ENCODE peak calls at places on chromosomes 12 and 14, in six cellular contexts. One of them, this sample, is unnamed.

GRCh38 chr12:2752676-2753371 is 41.9 kb upstream of the FKBP4 start:
- DNase-seq in IMR-90: peak; percentile 57
- DNase-seq in mesenchymal stem cell: peak; percentile 70
- DNase-seq in H1: peak; percentile 74
- DNase-seq in H9: peak; percentile 96
- DNase-seq in trophoblast cell: peak; percentile 71
- DNase-seq in this sample: peak; percentile 92

GRCh38 chr14:100106260-100106659 is 41.0 kb downstream of the EVL start:
- DNase-seq in IMR-90: no peak
- DNase-seq in H9: no peak
- DNase-seq in mesenchymal stem cell: no peak
- DNase-seq in H1: no peak
- DNase-seq in trophoblast cell: no peak
- DNase-seq in this sample: no peak

GRCh38 chr12:94327819-94328218 is 131.8 kb downstream of the CEP83 start:
- DNase-seq in trophoblast cell: no peak
- DNase-seq in H9: no peak
- DNase-seq in IMR-90: no peak
- DNase-seq in H1: no peak
- DNase-seq in mesenchymal stem cell: no peak
- DNase-seq in this sample: no peak

GRCh38 chr12:31578632-31579031 is 12.3 kb downstream of the DENND5B start:
- DNase-seq in H1: no peak
- DNase-seq in mesenchymal stem cell: peak; percentile 14
- DNase-seq in IMR-90: peak; percentile 49
- DNase-seq in H9: no peak
- DNase-seq in trophoblast cell: no peak
- DNase-seq in this sample: no peak

GRCh38 chr12:116366456-116366776 is 88.9 kb upstream of the MED13L start:
- DNase-seq in trophoblast cell: peak; percentile 59
- DNase-seq in H1: no peak
- DNase-seq in H9: no peak
- DNase-seq in mesenchymal stem cell: no peak
- DNase-seq in IMR-90: no peak
- DNase-seq in this sample: no peak

GRCh38 chr12:80373666-80374065 is 70.4 kb upstream of the PTPRQ start:
- DNase-seq in H1: no peak
- DNase-seq in H9: no peak
- DNase-seq in trophoblast cell: no peak
- DNase-seq in IMR-90: no peak
- DNase-seq in mesenchymal stem cell: no peak
- DNase-seq in this sample: no peak

GRCh38 chr14:32013083-32013482 is 64.0 kb upstream of the ARHGAP5 start:
- DNase-seq in mesenchymal stem cell: no peak
- DNase-seq in H9: peak; percentile 53
- DNase-seq in trophoblast cell: no peak
- DNase-seq in H1: peak; percentile 9
- DNase-seq in IMR-90: no peak
- DNase-seq in this sample: no peak

GRCh38 chr12:94845110-94845509 is 158.4 kb downstream of the NDUFA12 start:
- DNase-seq in H9: no peak
- DNase-seq in mesenchymal stem cell: no peak
- DNase-seq in trophoblast cell: no peak
- DNase-seq in IMR-90: no peak
- DNase-seq in H1: no peak
- DNase-seq in this sample: no peak

GRCh38 chr12:4526923-4527546 is 11.7 kb upstream of the RAD51AP1 start:
- DNase-seq in H1: no peak
- DNase-seq in mesenchymal stem cell: peak; percentile 38
- DNase-seq in H9: no peak
- DNase-seq in trophoblast cell: no peak
- DNase-seq in IMR-90: peak; percentile 16
- DNase-seq in this sample: no peak

GRCh38 chr12:52945389-52946232 is 3.3 kb upstream of the KRT18 start:
- DNase-seq in IMR-90: peak; percentile 62
- DNase-seq in trophoblast cell: peak; percentile 97
- DNase-seq in mesenchymal stem cell: peak; percentile 77
- DNase-seq in H9: peak; percentile 96
- DNase-seq in H1: peak; percentile 53
- DNase-seq in this sample: no peak

GRCh38 chr12:51322452-51322851 is 1.5 kb downstream of the BIN2 start:
- DNase-seq in IMR-90: no peak
- DNase-seq in trophoblast cell: no peak
- DNase-seq in mesenchymal stem cell: no peak
- DNase-seq in H9: no peak
- DNase-seq in H1: no peak
- DNase-seq in this sample: no peak

GRCh38 chr12:101045486-101046474 is 164.3 kb downstream of the SLC5A8 start:
- DNase-seq in H9: no peak
- DNase-seq in H1: no peak
- DNase-seq in mesenchymal stem cell: no peak
- DNase-seq in IMR-90: peak; percentile 58
- DNase-seq in trophoblast cell: no peak
- DNase-seq in this sample: no peak

GRCh38 chr12:115541891-115542361 is 735.6 kb downstream of the MED13L start:
- DNase-seq in trophoblast cell: no peak
- DNase-seq in H9: no peak
- DNase-seq in H1: no peak
- DNase-seq in mesenchymal stem cell: no peak
- DNase-seq in IMR-90: no peak
- DNase-seq in this sample: no peak

DNA sequence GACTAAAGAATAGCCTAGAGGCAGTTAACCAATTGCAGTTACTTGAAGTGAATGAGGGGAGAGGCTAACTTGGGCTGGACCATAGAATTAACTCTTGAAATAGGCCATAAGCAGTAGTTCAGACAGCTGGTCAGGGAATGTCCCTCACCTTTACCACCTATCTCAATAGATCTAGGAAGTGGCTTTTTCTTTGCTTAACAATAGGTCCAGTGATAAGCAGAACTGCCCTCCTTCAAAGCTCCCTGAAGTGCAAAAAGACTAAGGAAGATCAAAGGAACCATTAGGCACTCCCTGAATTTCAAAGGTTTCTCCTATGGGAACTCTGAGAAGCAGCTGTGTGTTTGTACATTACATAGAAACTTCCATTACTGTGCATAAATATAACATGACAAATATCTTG is 7.3 kb upstream of the NAA30 start:
- DNase-seq in IMR-90: no peak
- DNase-seq in H9: no peak
- DNase-seq in H1: no peak
- DNase-seq in mesenchymal stem cell: peak; percentile 25
- DNase-seq in trophoblast cell: no peak
- DNase-seq in this sample: no peak
- H2AFZ ChIP-seq in IMR-90: no peak overlapping the region
- H2AFZ ChIP-seq in H9: no peak overlapping the region
- H2AFZ ChIP-seq in H1: no peak overlapping the region
- H2AFZ ChIP-seq in mesenchymal stem cell: no peak overlapping the region
- H2AFZ ChIP-seq in trophoblast cell: no peak overlapping the region
- H2AFZ ChIP-seq in this sample: no peak overlapping the region

DNA sequence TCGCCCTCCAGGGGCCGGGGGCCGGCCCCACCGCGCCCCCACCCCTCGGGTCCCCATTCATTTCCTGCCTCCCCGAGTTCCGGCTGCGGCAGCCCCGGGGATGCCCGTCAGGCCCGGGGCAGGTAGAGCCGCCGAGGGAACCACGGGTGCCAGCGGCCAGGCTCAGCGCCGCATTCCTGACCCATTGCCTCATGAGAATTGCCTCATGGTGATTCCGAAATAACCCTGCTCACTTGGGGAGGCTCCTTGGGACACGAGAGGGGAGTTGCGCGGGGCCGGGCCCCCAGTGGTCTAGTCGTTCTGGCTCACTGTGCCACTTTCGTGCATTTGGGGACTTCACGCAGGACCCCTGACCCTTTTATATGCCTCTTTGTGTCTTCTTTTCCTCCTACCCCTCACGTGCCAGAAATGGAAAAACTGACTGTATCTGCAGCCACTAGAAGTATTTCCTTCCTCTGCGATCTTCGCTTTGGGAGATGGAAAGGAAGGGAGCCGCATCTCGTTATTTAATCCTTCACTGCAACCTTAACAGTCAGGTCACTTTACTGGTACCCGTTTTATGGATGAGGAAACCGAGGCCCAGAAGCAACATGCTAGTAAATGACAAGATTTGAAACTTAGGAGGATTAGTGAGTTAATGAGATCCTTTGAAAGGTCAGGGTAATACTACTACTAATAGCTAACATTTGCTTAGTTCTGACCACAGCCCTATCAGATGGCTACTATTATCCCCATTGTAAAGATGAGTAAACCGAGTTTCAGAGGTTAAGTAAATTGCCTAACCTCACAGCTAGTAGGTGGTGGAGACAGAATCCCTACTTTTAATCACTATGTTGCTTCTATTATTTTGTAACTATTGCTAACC is 754 bp downstream of the PTPN11 start:
- DNase-seq in H1: no peak
- DNase-seq in IMR-90: peak; percentile 82
- DNase-seq in mesenchymal stem cell: peak; percentile 92
- DNase-seq in H9: peak; percentile 73
- DNase-seq in trophoblast cell: peak; percentile 82
- DNase-seq in this sample: peak; percentile 35
- H4K91ac ChIP-seq in H1: no peak overlapping the region
- H4K91ac ChIP-seq in IMR-90: peak overlapping the region; percentile 94
- H4K91ac ChIP-seq in mesenchymal stem cell: peak overlapping the region; percentile 12
- H4K91ac ChIP-seq in H9: no peak overlapping the region
- H4K91ac ChIP-seq in trophoblast cell: peak overlapping the region; percentile 88
- H4K91ac ChIP-seq in this sample: no peak overlapping the region

GRCh38 chr12:132492951-132493350 is 3.0 kb downstream of the FBRSL1 start:
- DNase-seq in trophoblast cell: peak; percentile 13
- DNase-seq in mesenchymal stem cell: no peak
- DNase-seq in IMR-90: no peak
- DNase-seq in H9: no peak
- DNase-seq in H1: no peak
- DNase-seq in this sample: no peak

GRCh38 chr12:132495165-132495544 is 5.2 kb downstream of the FBRSL1 start:
- DNase-seq in H9: no peak
- DNase-seq in trophoblast cell: no peak
- DNase-seq in H1: no peak
- DNase-seq in IMR-90: no peak
- DNase-seq in mesenchymal stem cell: no peak
- DNase-seq in this sample: no peak

GRCh38 chr12:132492522-132492921 is 2.6 kb downstream of the FBRSL1 start:
- DNase-seq in trophoblast cell: peak; percentile 41
- DNase-seq in mesenchymal stem cell: no peak
- DNase-seq in IMR-90: no peak
- DNase-seq in H9: no peak
- DNase-seq in H1: no peak
- DNase-seq in this sample: no peak

GRCh38 chr12:132494294-132495164 is 4.6 kb downstream of the FBRSL1 start:
- DNase-seq in H9: no peak
- DNase-seq in trophoblast cell: peak; percentile 94
- DNase-seq in IMR-90: no peak
- DNase-seq in H1: no peak
- DNase-seq in mesenchymal stem cell: no peak
- DNase-seq in this sample: no peak

GRCh38 chr12:132493482-132494178 is 3.7 kb downstream of the FBRSL1 start:
- DNase-seq in mesenchymal stem cell: no peak
- DNase-seq in trophoblast cell: no peak
- DNase-seq in IMR-90: no peak
- DNase-seq in H1: no peak
- DNase-seq in H9: no peak
- DNase-seq in this sample: no peak
- H3K23ac ChIP-seq in mesenchymal stem cell: no peak overlapping the region
- H3K23ac ChIP-seq in trophoblast cell: no peak overlapping the region
- H3K23ac ChIP-seq in IMR-90: no peak overlapping the region
- H3K23ac ChIP-seq in H1: no peak overlapping the region
- H3K23ac ChIP-seq in H9: no peak overlapping the region
- H3K23ac ChIP-seq in this sample: peak overlapping the region; percentile 65

GRCh38 chr14:61255968-61256367 is 25.2 kb downstream of the TMEM30B start:
- DNase-seq in H1: no peak
- DNase-seq in H9: no peak
- DNase-seq in trophoblast cell: no peak
- DNase-seq in mesenchymal stem cell: no peak
- DNase-seq in IMR-90: no peak
- DNase-seq in this sample: no peak

GRCh38 chr14:61254803-61255526 is 26.2 kb downstream of the TMEM30B start:
- DNase-seq in trophoblast cell: no peak
- DNase-seq in mesenchymal stem cell: no peak
- DNase-seq in H9: peak; percentile 72
- DNase-seq in H1: peak; percentile 50
- DNase-seq in IMR-90: no peak
- DNase-seq in this sample: no peak

GRCh38 chr14:61253064-61253753 is 27.9 kb downstream of the TMEM30B start:
- DNase-seq in trophoblast cell: no peak
- DNase-seq in H9: no peak
- DNase-seq in IMR-90: no peak
- DNase-seq in mesenchymal stem cell: no peak
- DNase-seq in H1: no peak
- DNase-seq in this sample: no peak

GRCh38 chr14:61250063-61250462 is 31.1 kb downstream of the TMEM30B start:
- DNase-seq in IMR-90: no peak
- DNase-seq in H9: no peak
- DNase-seq in mesenchymal stem cell: no peak
- DNase-seq in trophoblast cell: no peak
- DNase-seq in H1: no peak
- DNase-seq in this sample: no peak

DNA sequence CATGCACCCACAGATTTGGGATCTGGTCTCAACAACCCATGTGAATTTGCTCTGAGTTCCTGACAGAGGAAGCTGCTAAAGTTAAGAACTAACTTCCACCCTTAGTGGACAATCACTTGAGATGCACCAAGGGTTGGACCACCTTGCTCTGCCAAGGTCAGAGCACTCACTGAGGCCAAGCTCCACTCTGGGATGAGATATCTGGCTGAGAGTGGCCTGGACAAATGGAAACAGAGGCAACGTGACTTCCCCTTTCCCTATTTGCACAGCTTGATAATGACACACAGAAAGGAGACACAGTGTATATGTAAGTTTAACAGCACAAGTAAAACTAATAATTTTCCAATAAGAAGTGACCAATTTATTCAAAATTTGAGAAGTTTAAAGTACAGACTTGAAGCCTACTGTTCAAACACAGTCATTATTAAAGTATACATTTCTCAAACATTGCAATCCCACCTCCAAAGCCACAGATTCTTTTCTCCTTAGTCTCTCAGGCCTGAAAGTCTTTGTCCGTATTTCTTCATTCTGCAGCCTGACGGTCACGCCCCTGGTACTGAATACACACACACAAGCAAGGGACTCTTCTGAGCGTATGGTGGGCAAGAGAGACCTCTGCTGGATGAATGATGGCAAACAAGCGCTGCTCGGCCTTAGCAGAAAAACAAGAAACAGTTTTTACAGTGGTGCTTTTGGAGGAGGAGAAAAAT is 28.6 kb downstream of the TMEM30B start:
- DNase-seq in H1: peak; percentile 65
- DNase-seq in H9: peak; percentile 81
- DNase-seq in mesenchymal stem cell: peak; percentile 92
- DNase-seq in IMR-90: peak; percentile 99
- DNase-seq in trophoblast cell: peak; percentile 78
- DNase-seq in this sample: peak; percentile 76
- H2AFZ ChIP-seq in H1: peak overlapping the region; percentile 25
- H2AFZ ChIP-seq in H9: peak overlapping the region; percentile 45
- H2AFZ ChIP-seq in mesenchymal stem cell: peak overlapping the region; percentile 30
- H2AFZ ChIP-seq in IMR-90: peak overlapping the region; percentile 75
- H2AFZ ChIP-seq in trophoblast cell: no peak overlapping the region
- H2AFZ ChIP-seq in this sample: peak overlapping the region; percentile 74

DNA sequence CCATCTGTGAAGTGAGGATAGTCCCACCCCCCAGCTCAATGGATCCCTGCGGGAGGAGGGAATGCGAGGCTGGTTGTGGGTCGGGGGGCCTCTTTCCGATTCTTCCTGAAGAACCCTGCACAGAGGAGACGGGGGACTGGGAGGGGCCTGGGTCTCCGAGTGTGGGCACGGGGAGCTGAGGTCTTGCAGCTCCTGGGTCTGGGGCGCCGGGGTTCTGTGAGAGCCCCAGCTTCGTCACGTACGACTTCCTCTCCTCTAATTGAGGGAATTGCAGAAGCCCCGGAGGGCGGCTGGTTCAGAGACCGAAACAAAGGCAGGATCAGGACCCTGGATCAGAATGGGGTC is 66.6 kb downstream of the DIO3 start:
- DNase-seq in mesenchymal stem cell: no peak
- DNase-seq in H9: no peak
- DNase-seq in IMR-90: no peak
- DNase-seq in trophoblast cell: no peak
- DNase-seq in H1: no peak
- DNase-seq in this sample: no peak
- H4K91ac ChIP-seq in mesenchymal stem cell: no peak overlapping the region
- H4K91ac ChIP-seq in H9: no peak overlapping the region
- H4K91ac ChIP-seq in IMR-90: no peak overlapping the region
- H4K91ac ChIP-seq in trophoblast cell: no peak overlapping the region
- H4K91ac ChIP-seq in H1: no peak overlapping the region
- H4K91ac ChIP-seq in this sample: no peak overlapping the region

This sample was measured in neuronal stem cell.